ENCODE peak calls at places on chromosome 6, in seven cellular contexts. One of them, this sample, is unnamed.

GRCh38 chr6:121595646-121596045 is 160.2 kb downstream of the GJA1 start:
- DNase-seq in tibial nerve: no peak
- DNase-seq in heart left ventricle: no peak
- DNase-seq in HepG2: no peak
- DNase-seq in Peyer's patch: no peak
- DNase-seq in transverse colon: no peak
- DNase-seq in esophagus squamous epithelium: no peak
- DNase-seq in this sample: no peak

GRCh38 chr6:27891300-27891913 is 20.8 kb downstream of the OR2B2 start:
- DNase-seq in tibial nerve: no peak
- DNase-seq in heart left ventricle: no peak
- DNase-seq in HepG2: no peak
- DNase-seq in Peyer's patch: no peak
- DNase-seq in transverse colon: no peak
- DNase-seq in esophagus squamous epithelium: no peak
- DNase-seq in this sample: peak; percentile 75

GRCh38 chr6:42452171-42453026 is 673 bp upstream of the TRERF1 start:
- DNase-seq in tibial nerve: no peak
- DNase-seq in heart left ventricle: peak; percentile 76
- DNase-seq in HepG2: no peak
- DNase-seq in Peyer's patch: peak; percentile 61
- DNase-seq in transverse colon: peak; percentile 80
- DNase-seq in esophagus squamous epithelium: no peak
- DNase-seq in this sample: peak; percentile 74

GRCh38 chr6:45587229-45588060 is 209.7 kb upstream of the SUPT3H start:
- DNase-seq in tibial nerve: no peak
- DNase-seq in heart left ventricle: no peak
- DNase-seq in HepG2: no peak
- DNase-seq in Peyer's patch: no peak
- DNase-seq in transverse colon: peak; percentile 26
- DNase-seq in esophagus squamous epithelium: no peak
- DNase-seq in this sample: no peak

GRCh38 chr6:21190701-21191588 is 402.6 kb upstream of the SOX4 start:
- DNase-seq in tibial nerve: no peak
- DNase-seq in heart left ventricle: no peak
- DNase-seq in HepG2: no peak
- DNase-seq in Peyer's patch: no peak
- DNase-seq in transverse colon: no peak
- DNase-seq in esophagus squamous epithelium: no peak
- DNase-seq in this sample: no peak

GRCh38 chr6:37454420-37455125 is 21.6 kb downstream of the CMTR1 start:
- DNase-seq in tibial nerve: no peak
- DNase-seq in heart left ventricle: no peak
- DNase-seq in HepG2: no peak
- DNase-seq in Peyer's patch: no peak
- DNase-seq in transverse colon: peak; percentile 51
- DNase-seq in esophagus squamous epithelium: no peak
- DNase-seq in this sample: no peak

GRCh38 chr6:28914941-28915340 is 8.8 kb downstream of the TRIM27 start:
- DNase-seq in tibial nerve: no peak
- DNase-seq in heart left ventricle: no peak
- DNase-seq in HepG2: no peak
- DNase-seq in Peyer's patch: no peak
- DNase-seq in transverse colon: no peak
- DNase-seq in esophagus squamous epithelium: no peak
- DNase-seq in this sample: no peak

GRCh38 chr6:53496100-53496499 is 48.8 kb downstream of the GCLC start:
- DNase-seq in tibial nerve: no peak
- DNase-seq in heart left ventricle: no peak
- DNase-seq in HepG2: no peak
- DNase-seq in Peyer's patch: no peak
- DNase-seq in transverse colon: no peak
- DNase-seq in esophagus squamous epithelium: no peak
- DNase-seq in this sample: no peak

GRCh38 chr6:113976806-113977205 is 5.9 kb upstream of the HDAC2 start:
- DNase-seq in tibial nerve: no peak
- DNase-seq in heart left ventricle: no peak
- DNase-seq in HepG2: no peak
- DNase-seq in Peyer's patch: no peak
- DNase-seq in transverse colon: no peak
- DNase-seq in esophagus squamous epithelium: no peak
- DNase-seq in this sample: no peak

GRCh38 chr6:136582702-136583471 is 32.7 kb upstream of the MAP7 start:
- DNase-seq in tibial nerve: no peak
- DNase-seq in heart left ventricle: no peak
- DNase-seq in HepG2: peak; percentile 7
- DNase-seq in Peyer's patch: no peak
- DNase-seq in transverse colon: no peak
- DNase-seq in esophagus squamous epithelium: no peak
- DNase-seq in this sample: peak; percentile 44

GRCh38 chr6:7424967-7425807 is 35.6 kb downstream of the RIOK1 start:
- DNase-seq in tibial nerve: no peak
- DNase-seq in heart left ventricle: peak; percentile 88
- DNase-seq in HepG2: peak; percentile 79
- DNase-seq in Peyer's patch: no peak
- DNase-seq in transverse colon: no peak
- DNase-seq in esophagus squamous epithelium: no peak
- DNase-seq in this sample: peak; percentile 40

GRCh38 chr6:1226208-1227099 is 85.4 kb upstream of the FOXQ1 start:
- DNase-seq in tibial nerve: no peak
- DNase-seq in heart left ventricle: no peak
- DNase-seq in HepG2: no peak
- DNase-seq in Peyer's patch: no peak
- DNase-seq in transverse colon: no peak
- DNase-seq in esophagus squamous epithelium: no peak
- DNase-seq in this sample: no peak

GRCh38 chr6:163346529-163346961 is 68.0 kb upstream of the QKI start:
- DNase-seq in tibial nerve: no peak
- DNase-seq in heart left ventricle: no peak
- DNase-seq in HepG2: no peak
- DNase-seq in Peyer's patch: no peak
- DNase-seq in transverse colon: no peak
- DNase-seq in esophagus squamous epithelium: no peak
- DNase-seq in this sample: no peak

GRCh38 chr6:40719671-40720374 is 132.7 kb upstream of the LRFN2 start:
- DNase-seq in tibial nerve: no peak
- DNase-seq in heart left ventricle: no peak
- DNase-seq in HepG2: no peak
- DNase-seq in Peyer's patch: no peak
- DNase-seq in transverse colon: no peak
- DNase-seq in esophagus squamous epithelium: no peak
- DNase-seq in this sample: peak; percentile 32

GRCh38 chr6:36463686-36464085 is 20.9 kb downstream of the KCTD20 start:
- DNase-seq in tibial nerve: no peak
- DNase-seq in heart left ventricle: no peak
- DNase-seq in HepG2: no peak
- DNase-seq in Peyer's patch: no peak
- DNase-seq in transverse colon: no peak
- DNase-seq in esophagus squamous epithelium: no peak
- DNase-seq in this sample: no peak

GRCh38 chr6:52162940-52163908 is 23.0 kb upstream of the IL17A start:
- DNase-seq in tibial nerve: no peak
- DNase-seq in heart left ventricle: no peak
- DNase-seq in HepG2: peak; percentile 53
- DNase-seq in Peyer's patch: no peak
- DNase-seq in transverse colon: no peak
- DNase-seq in esophagus squamous epithelium: no peak
- DNase-seq in this sample: peak; percentile 23

GRCh38 chr6:501891-502601 is 110.5 kb downstream of the IRF4 start:
- DNase-seq in tibial nerve: no peak
- DNase-seq in heart left ventricle: no peak
- DNase-seq in HepG2: no peak
- DNase-seq in Peyer's patch: peak; percentile 65
- DNase-seq in transverse colon: peak; percentile 27
- DNase-seq in esophagus squamous epithelium: no peak
- DNase-seq in this sample: no peak

GRCh38 chr6:96116674-96117073 is 100.9 kb downstream of the FUT9 start:
- DNase-seq in tibial nerve: no peak
- DNase-seq in heart left ventricle: no peak
- DNase-seq in HepG2: no peak
- DNase-seq in Peyer's patch: no peak
- DNase-seq in transverse colon: no peak
- DNase-seq in esophagus squamous epithelium: no peak
- DNase-seq in this sample: no peak

GRCh38 chr6:28551891-28552666 is 26.4 kb downstream of the GPX5 start:
- DNase-seq in tibial nerve: no peak
- DNase-seq in heart left ventricle: no peak
- DNase-seq in HepG2: no peak
- DNase-seq in Peyer's patch: no peak
- DNase-seq in transverse colon: no peak
- DNase-seq in esophagus squamous epithelium: no peak
- DNase-seq in this sample: no peak

GRCh38 chr6:104019075-104019474 is 840.6 kb downstream of the HACE1 start:
- DNase-seq in tibial nerve: no peak
- DNase-seq in heart left ventricle: no peak
- DNase-seq in HepG2: no peak
- DNase-seq in Peyer's patch: no peak
- DNase-seq in transverse colon: no peak
- DNase-seq in esophagus squamous epithelium: no peak
- DNase-seq in this sample: no peak

GRCh38 chr6:43070028-43070632 is 6.0 kb upstream of the PTK7 start:
- DNase-seq in tibial nerve: no peak
- DNase-seq in heart left ventricle: no peak
- DNase-seq in HepG2: peak; percentile 83
- DNase-seq in Peyer's patch: no peak
- DNase-seq in transverse colon: no peak
- DNase-seq in esophagus squamous epithelium: no peak
- DNase-seq in this sample: peak; percentile 72

DNA sequence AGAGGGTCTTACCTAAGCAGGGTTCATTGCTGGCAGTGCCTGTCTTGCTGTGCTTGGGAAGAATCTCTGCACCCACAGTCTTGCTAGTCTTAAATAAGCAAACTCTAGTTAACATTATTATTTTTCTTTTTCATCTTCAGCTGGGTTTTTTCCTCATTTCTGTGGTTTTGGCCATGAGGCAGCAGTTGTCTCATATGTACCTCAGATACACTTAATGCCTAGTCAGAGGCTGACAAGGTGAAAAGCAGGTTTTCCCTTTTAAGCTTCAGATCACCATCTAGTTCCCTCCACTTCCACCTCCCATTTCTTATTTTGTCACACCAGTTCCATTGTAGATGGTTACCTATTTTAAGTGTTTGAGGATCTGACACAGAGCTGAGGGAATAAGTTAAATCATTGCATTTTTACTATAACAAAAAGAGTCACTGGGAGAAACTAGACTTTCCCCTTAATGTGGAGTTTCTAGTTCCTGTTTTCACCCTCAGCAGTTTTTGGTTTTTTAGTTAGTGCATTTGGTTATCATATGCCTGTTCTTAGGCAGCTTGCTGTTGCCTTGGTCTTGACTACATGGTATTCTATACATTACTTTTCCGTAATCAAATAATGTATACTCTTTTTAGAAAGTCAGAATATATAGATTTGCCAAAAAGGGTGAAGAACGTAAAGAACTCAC is 46.0 kb downstream of the AFDN start:
- DNase-seq in tibial nerve: no peak
- DNase-seq in heart left ventricle: no peak
- DNase-seq in HepG2: no peak
- DNase-seq in Peyer's patch: no peak
- DNase-seq in transverse colon: no peak
- DNase-seq in esophagus squamous epithelium: no peak
- DNase-seq in this sample: no peak
- TF ChIP-seq POLR2A in tibial nerve: no peak
- TF ChIP-seq POLR2A in heart left ventricle: no peak
- TF ChIP-seq POLR2A in HepG2: no peak
- TF ChIP-seq POLR2A in Peyer's patch: no peak
- TF ChIP-seq POLR2A in transverse colon: no peak
- TF ChIP-seq POLR2A in esophagus squamous epithelium: no peak
- TF ChIP-seq POLR2A in this sample: no peak

GRCh38 chr6:154951400-154952200 is 43.5 kb upstream of the TIAM2 start:
- DNase-seq in tibial nerve: no peak
- DNase-seq in heart left ventricle: no peak
- DNase-seq in HepG2: no peak
- DNase-seq in Peyer's patch: peak; percentile 66
- DNase-seq in transverse colon: no peak
- DNase-seq in esophagus squamous epithelium: no peak
- DNase-seq in this sample: peak; percentile 8
- TF ChIP-seq POLR2A in tibial nerve: no peak
- TF ChIP-seq POLR2A in heart left ventricle: no peak
- TF ChIP-seq POLR2A in HepG2: no peak
- TF ChIP-seq POLR2A in Peyer's patch: no peak
- TF ChIP-seq POLR2A in transverse colon: no peak
- TF ChIP-seq POLR2A in esophagus squamous epithelium: no peak
- TF ChIP-seq POLR2A in this sample: no peak

DNA sequence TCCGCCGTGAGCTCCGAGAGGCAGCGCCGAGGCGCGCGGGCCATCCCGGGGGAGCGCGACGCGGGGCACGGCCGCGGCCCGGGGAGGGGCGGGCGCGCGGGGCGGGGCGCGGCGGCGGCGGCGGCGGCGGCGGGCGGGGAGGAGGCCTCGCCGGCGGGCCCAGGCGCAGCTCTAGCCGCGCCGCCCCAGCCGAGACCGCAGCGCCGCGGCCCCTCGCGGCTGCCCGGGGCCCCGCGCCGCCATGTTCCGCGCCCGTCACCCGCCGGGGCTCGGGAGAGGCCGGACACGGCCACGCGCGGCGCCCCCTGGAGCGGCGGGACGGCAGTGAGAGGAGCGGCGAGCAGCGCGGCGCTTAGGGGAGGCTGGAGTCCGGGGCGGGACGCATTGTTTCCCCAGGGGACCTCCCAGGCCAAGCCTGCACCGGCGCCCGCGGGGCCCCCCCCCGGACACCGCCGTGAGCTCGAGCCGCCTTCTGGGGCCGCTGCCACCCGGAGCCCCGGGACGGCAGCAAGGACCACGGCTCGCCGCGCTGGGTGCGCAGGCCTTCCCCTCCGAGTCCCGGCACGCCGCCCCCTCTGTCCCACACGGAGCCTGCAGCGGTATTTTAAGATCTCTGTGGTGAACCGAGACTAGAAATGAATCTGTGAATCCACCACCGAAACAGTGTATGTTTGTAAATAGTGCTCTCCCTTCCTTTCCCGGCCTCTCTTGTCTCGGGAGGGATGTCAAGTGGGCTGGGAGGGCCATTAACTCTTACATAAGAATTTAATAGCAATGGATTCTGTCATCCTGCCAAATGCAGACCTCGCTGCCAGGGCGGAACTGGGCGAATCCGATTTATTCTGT is at the start of gene KIF13A:
- DNase-seq in tibial nerve: peak; percentile 37
- DNase-seq in heart left ventricle: peak; percentile 82
- DNase-seq in HepG2: peak; percentile 54
- DNase-seq in Peyer's patch: peak; percentile 44
- DNase-seq in transverse colon: peak; percentile 65
- DNase-seq in esophagus squamous epithelium: peak; percentile 8
- DNase-seq in this sample: peak; percentile 78
- TF ChIP-seq POLR2A in tibial nerve: no peak
- TF ChIP-seq POLR2A in heart left ventricle: no peak
- TF ChIP-seq POLR2A in HepG2: peak; percentile 31
- TF ChIP-seq POLR2A in Peyer's patch: peak; percentile 61
- TF ChIP-seq POLR2A in transverse colon: peak; percentile 29
- TF ChIP-seq POLR2A in esophagus squamous epithelium: no peak
- TF ChIP-seq POLR2A in this sample: peak; percentile 17

DNA sequence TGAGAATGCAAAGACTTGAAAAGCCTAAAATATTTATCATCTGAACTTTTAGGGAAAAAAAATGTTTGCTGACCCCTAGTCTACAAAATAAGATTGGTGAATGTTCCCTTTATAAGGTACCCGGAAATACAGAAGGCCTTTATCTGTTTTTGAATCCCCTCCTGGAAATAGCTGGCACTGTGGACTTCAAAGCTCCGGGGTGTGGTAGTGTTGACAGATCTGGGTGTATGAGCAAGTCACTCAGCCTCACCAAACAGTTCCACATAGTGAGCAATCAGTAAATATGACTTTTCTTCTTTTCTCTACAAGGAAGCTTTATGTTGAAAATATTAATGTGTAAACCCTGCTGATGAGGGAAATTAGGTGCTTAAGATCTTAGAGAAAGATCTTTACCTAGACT is 29.2 kb upstream of the HTR1B start:
- DNase-seq in tibial nerve: no peak
- DNase-seq in heart left ventricle: no peak
- DNase-seq in HepG2: peak; percentile 39
- DNase-seq in Peyer's patch: no peak
- DNase-seq in transverse colon: no peak
- DNase-seq in esophagus squamous epithelium: no peak
- DNase-seq in this sample: no peak
- TF ChIP-seq POLR2A in tibial nerve: no peak
- TF ChIP-seq POLR2A in heart left ventricle: no peak
- TF ChIP-seq POLR2A in HepG2: no peak
- TF ChIP-seq POLR2A in Peyer's patch: no peak
- TF ChIP-seq POLR2A in transverse colon: no peak
- TF ChIP-seq POLR2A in esophagus squamous epithelium: no peak
- TF ChIP-seq POLR2A in this sample: no peak

This sample was measured in erythroblast.